ENCODE peak calls at places on chromosomes 13 and 19, in seven cellular contexts. Z is cardiac muscle cell, B is AG10803, T is cardiac fibroblast, W is breast epithelium, I is dorsolateral prefrontal cortex, H is heart right ventricle. K is an unnamed sample.

GRCh38 chr13:48580185-48580803 is 47.4 kb upstream of the RCBTB2 start:
- DNase-seq in H (no peak), Z (peak; percentile 78), W (peak; percentile 59), T (peak; percentile 81), I (no peak), B (peak; percentile 60), K (no peak)

GRCh38 chr19:39375929-39376328 is 15.0 kb downstream of the PAF1 start:
- DNase-seq in I (no peak), B (no peak), Z (no peak), T (no peak), W (no peak), H (no peak), K (no peak)

GRCh38 chr19:18437481-18438330 is at the start of gene ISYNA1:
- DNase-seq in H (peak; percentile 72), Z (peak; percentile 68), B (no peak), I (no peak), W (peak; percentile 56), T (peak; percentile 64), K (no peak)

GRCh38 chr19:33291623-33292534 is 10.5 kb downstream of the CEBPA start:
- DNase-seq in H (no peak), T (no peak), I (no peak), B (no peak), W (no peak), Z (no peak), K (peak; percentile 30)

GRCh38 chr19:44570984-44571684 is 41.7 kb upstream of the CEACAM20 start:
- DNase-seq in Z (peak; percentile 90), H (no peak), I (no peak), T (peak; percentile 90), B (peak; percentile 79), W (peak; percentile 50), K (no peak)

GRCh38 chr19:23799321-23799720 is 40.6 kb upstream of the ZNF681 start:
- DNase-seq in T (no peak), W (no peak), Z (no peak), H (no peak), B (no peak), I (no peak), K (no peak)

GRCh38 chr19:2603320-2603719 is 99.2 kb downstream of the GNG7 start:
- DNase-seq in T (peak; percentile 76), B (peak; percentile 92), I (peak; percentile 45), Z (peak; percentile 68), W (no peak), H (peak; percentile 70), K (no peak)

GRCh38 chr19:23437901-23438300 is 42.6 kb upstream of the ZNF91 start:
- DNase-seq in I (no peak), Z (no peak), W (no peak), H (no peak), B (no peak), T (no peak), K (no peak)

GRCh38 chr13:32746474-32746873 is 160.2 kb downstream of the PDS5B start:
- DNase-seq in I (no peak), B (peak; percentile 45), H (no peak), Z (no peak), T (no peak), W (no peak), K (no peak)

GRCh38 chr19:6041991-6042421 is 64.1 kb upstream of the RANBP3 start:
- DNase-seq in B (no peak), Z (no peak), I (no peak), W (no peak), T (no peak), H (no peak), K (no peak)

GRCh38 chr19:7983995-7984837 is 21.2 kb downstream of the ELAVL1 start:
- DNase-seq in W (peak; percentile 57), Z (no peak), B (no peak), T (no peak), H (no peak), I (no peak), K (no peak)

DNA sequence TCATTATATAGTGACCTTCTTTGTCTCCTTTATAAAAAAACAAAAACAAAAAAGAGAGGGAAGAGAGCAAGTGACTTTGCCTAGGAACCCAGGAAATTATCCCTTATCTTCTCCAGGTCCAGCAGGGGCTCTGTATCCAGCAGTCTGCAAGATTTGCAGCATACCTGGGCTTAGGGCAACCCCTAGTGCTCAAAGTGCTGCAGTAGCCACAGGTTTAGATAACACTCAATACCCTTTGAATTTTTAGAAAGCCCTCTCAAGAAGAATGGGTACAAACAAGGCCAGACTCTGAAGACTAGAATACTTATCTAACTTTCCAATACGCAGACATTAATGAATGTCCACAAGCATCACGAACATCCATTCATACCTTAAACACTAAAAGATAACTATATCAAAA is 43.2 kb downstream of the CCNA1 start:
- DNase-seq in Z (peak; percentile 22), I (no peak), H (no peak), B (no peak), W (no peak), T (peak; percentile 19), K (no peak)
- TF ChIP-seq CTCF in Z (peak; percentile 16), I (no peak), H (no peak), B (peak; percentile 10), W (no peak), T (peak; percentile 20), K (peak; percentile 59)

DNA sequence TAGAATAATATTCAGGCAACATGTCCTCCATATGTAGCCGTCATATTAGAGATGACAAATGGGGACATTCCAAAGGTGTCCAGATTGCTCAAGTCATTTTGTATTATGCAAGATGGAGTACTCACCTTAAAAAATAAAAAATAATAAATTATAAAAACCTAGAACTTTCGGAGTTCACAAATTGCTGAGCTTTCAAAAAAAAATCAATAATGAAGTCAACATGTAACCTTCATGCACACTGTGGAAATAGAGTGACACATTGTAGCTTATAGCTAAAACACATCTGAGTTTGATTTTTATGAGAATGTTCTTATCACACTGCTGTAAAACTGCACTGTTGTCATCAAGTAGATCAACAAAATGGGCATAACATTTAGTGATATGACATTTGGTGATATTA is 411.2 kb downstream of the GPC6 start:
- DNase-seq in T (no peak), Z (no peak), I (no peak), W (no peak), H (no peak), B (no peak), K (no peak)
- TF ChIP-seq CTCF in T (no peak), Z (no peak), I (no peak), W (no peak), H (no peak), B (no peak), K (no peak)

GRCh38 chr13:99383946-99384345 is 76.7 kb upstream of the GPR183 start:
- DNase-seq in B (no peak), T (no peak), Z (no peak), W (no peak), I (no peak), H (no peak), K (no peak)
- TF ChIP-seq CTCF in B (no peak), T (no peak), Z (no peak), W (no peak), I (no peak), H (no peak), K (no peak)

DNA sequence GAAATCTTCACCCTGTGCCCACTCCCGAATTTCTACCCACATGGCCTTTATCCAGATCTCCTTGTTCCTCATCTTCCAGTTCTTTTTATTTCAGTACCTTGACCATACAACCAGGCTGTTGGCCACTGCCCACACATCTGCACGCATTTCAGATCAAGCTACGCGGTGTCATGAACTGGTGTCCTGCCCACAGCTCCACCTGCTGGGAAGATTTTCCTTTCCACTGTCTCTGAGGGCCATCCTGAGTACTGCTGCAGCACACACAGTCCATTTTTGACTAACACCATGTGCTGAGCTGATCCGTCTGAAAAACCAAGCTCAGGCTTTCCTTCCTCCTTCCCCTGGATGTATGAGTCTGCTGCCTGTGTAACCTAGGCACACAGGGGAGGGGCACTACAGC is 71.8 kb downstream of the WASF3 start:
- DNase-seq in H (no peak), Z (peak; percentile 8), B (peak; percentile 3), I (no peak), W (no peak), T (no peak), K (no peak)
- TF ChIP-seq CTCF in H (no peak), Z (no peak), B (peak; percentile 26), I (no peak), W (no peak), T (peak; percentile 19), K (peak; percentile 41)

K was measured in epithelial cell of proximal tubule.